ENCODE peak calls at places on chromosomes 13 and 19, in seven cellular contexts. X is endothelial cell, T is nephron progenitor cell, E is AG04450, V is transverse colon, O is tibial nerve, Z is A549. I is an unnamed sample.

GRCh38 chr13:20550799-20551198 is 16.2 kb upstream of the IFT88 start:
- DNase-seq in T (no peak), X (no peak), Z (no peak), V (no peak), E (no peak), O (no peak), I (no peak)

GRCh38 chr19:1467512-1468273 is 11.3 kb downstream of the C19orf25 start:
- DNase-seq in X (no peak), E (no peak), O (no peak), Z (no peak), T (peak; percentile 43), V (no peak), I (no peak)

GRCh38 chr19:39705578-39706188 is 1.4 kb downstream of the LGALS14 start:
- DNase-seq in X (no peak), T (no peak), Z (no peak), V (no peak), O (no peak), E (no peak), I (no peak)

GRCh38 chr13:47080616-47081015 is 183.8 kb upstream of the HTR2A start:
- DNase-seq in Z (no peak), V (no peak), T (no peak), E (no peak), O (no peak), X (no peak), I (no peak)

GRCh38 chr13:50386527-50387123 is 371.4 kb downstream of the KCNRG start:
- DNase-seq in Z (no peak), X (no peak), O (peak; percentile 19), E (peak; percentile 67), T (peak; percentile 30), V (no peak), I (peak; percentile 61)

GRCh38 chr13:110320645-110321044 is 13.6 kb downstream of the COL4A2 start:
- DNase-seq in E (no peak), O (no peak), V (no peak), T (no peak), X (no peak), Z (no peak), I (no peak)

GRCh38 chr13:94678845-94679244 is 33.5 kb downstream of the SOX21 start:
- DNase-seq in V (no peak), T (no peak), O (no peak), E (no peak), X (no peak), Z (no peak), I (no peak)

GRCh38 chr13:45799451-45799850 is 52.1 kb downstream of the SIAH3 start:
- DNase-seq in T (no peak), X (no peak), Z (no peak), V (no peak), O (no peak), E (no peak), I (no peak)

GRCh38 chr19:55605207-55605636 is 225 bp upstream of the ZNF865 start:
- DNase-seq in V (peak; percentile 98), Z (peak; percentile 93), X (peak; percentile 97), E (peak; percentile 94), O (peak; percentile 93), T (peak; percentile 99), I (peak; percentile 71)

GRCh38 chr13:48412881-48413351 is at the start of gene LPAR6:
- DNase-seq in O (peak; percentile 48), X (peak; percentile 14), Z (no peak), V (no peak), E (no peak), T (no peak), I (no peak)

GRCh38 chr13:23915308-23915707 is 18.0 kb upstream of the C1QTNF9B start:
- DNase-seq in X (no peak), O (no peak), V (no peak), Z (no peak), T (no peak), E (no peak), I (no peak)

GRCh38 chr13:110714798-110715394 is 1.4 kb downstream of the ING1 start:
- DNase-seq in V (peak; percentile 63), Z (no peak), X (peak; percentile 53), O (peak; percentile 48), E (no peak), T (peak; percentile 63), I (no peak)

GRCh38 chr19:16531380-16531669 is 10.9 kb downstream of the CHERP start:
- DNase-seq in E (no peak), T (no peak), O (no peak), X (no peak), V (no peak), Z (no peak), I (no peak)

GRCh38 chr19:55540619-55541018 is 3.7 kb upstream of the SBK2 start:
- DNase-seq in T (no peak), Z (no peak), E (no peak), V (no peak), X (no peak), O (no peak), I (no peak)

GRCh38 chr19:36196249-36196648 is 18.2 kb downstream of the ZNF565 start:
- DNase-seq in X (no peak), T (no peak), Z (no peak), O (no peak), E (no peak), V (no peak), I (no peak)

GRCh38 chr19:34316741-34317241 is 48.2 kb upstream of the GPI start:
- DNase-seq in T (no peak), E (no peak), V (peak; percentile 23), Z (peak; percentile 43), X (no peak), O (no peak), I (no peak)

GRCh38 chr13:42478531-42479156 is 95.3 kb upstream of the TNFSF11 start:
- DNase-seq in O (no peak), X (peak; percentile 7), T (no peak), Z (peak; percentile 2), E (no peak), V (no peak), I (no peak)

GRCh38 chr19:29176981-29177754 is 35.8 kb downstream of the UQCRFS1 start:
- DNase-seq in X (no peak), O (no peak), T (no peak), Z (no peak), E (no peak), V (no peak), I (no peak)

GRCh38 chr19:51903192-51903591 is 1.6 kb downstream of the ZNF649 start:
- DNase-seq in O (no peak), T (no peak), V (no peak), E (no peak), X (no peak), Z (no peak), I (no peak)

GRCh38 chr13:20106751-20107150 is 54.1 kb downstream of the GJA3 start:
- DNase-seq in T (no peak), E (no peak), V (no peak), Z (no peak), X (no peak), O (no peak), I (no peak)

GRCh38 chr19:42132030-42132628 is at the start of gene POU2F2:
- DNase-seq in V (peak; percentile 81), O (peak; percentile 19), X (no peak), T (no peak), Z (no peak), E (no peak), I (no peak)

GRCh38 chr19:13208131-13208963 is 58.1 kb downstream of the IER2 start:
- DNase-seq in Z (no peak), O (peak; percentile 73), E (peak; percentile 63), X (no peak), V (peak; percentile 44), T (peak; percentile 40), I (peak; percentile 25)

GRCh38 chr19:41595890-41596280 is 19.9 kb downstream of the CEACAM21 start:
- DNase-seq in O (no peak), T (no peak), E (no peak), X (no peak), Z (no peak), V (no peak), I (no peak)

GRCh38 chr13:96299235-96299634 is 209.3 kb downstream of the HS6ST3 start:
- DNase-seq in E (no peak), V (no peak), Z (no peak), O (no peak), X (no peak), T (no peak), I (no peak)
- TF ChIP-seq CTCF in E (no peak), V (no peak), Z (no peak), O (no peak), X (no peak), T (no peak), I (no peak)

GRCh38 chr19:6343462-6343861 is 10.1 kb upstream of the ACER1 start:
- DNase-seq in X (no peak), V (no peak), E (no peak), T (no peak), Z (no peak), O (no peak), I (no peak)

GRCh38 chr19:6334490-6335285 is 1.3 kb upstream of the ACER1 start:
- DNase-seq in E (no peak), O (no peak), Z (no peak), T (no peak), X (no peak), V (no peak), I (no peak)

DNA sequence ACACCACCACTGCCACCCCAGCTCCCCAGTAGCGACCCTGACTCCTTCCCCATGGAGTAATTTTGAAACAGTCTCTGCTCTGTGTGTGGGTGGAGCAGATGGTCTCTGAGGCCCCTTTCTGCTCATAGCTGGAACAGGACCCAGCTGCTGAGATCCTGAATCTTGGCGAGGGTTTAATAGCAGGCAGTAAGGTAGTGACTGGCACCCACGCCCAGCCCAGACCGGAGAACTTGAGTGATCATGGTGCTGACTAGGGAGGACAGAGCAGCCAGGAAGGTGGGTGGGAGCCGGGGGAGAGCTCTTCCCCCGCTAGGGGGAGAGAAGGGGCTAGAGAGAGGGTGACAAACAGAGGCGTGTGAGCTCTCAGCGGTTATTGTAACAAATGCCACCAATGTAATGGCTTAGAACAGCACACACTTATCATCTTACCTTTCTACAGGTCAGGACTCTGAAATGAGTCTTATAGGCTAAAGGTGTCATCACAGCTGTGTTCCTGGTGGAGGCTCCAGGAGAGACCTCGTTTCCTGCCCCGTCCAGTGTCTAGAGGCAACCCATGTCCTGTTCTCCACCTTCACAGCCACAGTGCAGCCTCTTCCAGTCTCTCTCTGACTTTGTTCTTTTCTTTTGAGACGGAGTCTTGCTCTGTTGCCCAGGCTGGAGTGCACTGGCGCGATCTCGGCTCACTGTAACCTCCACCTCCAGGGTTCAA is 7.2 kb upstream of the ACER1 start:
- DNase-seq in V (no peak), Z (no peak), O (no peak), T (no peak), E (no peak), X (no peak), I (no peak)
- TF ChIP-seq CTCF in V (no peak), Z (no peak), O (no peak), T (peak; percentile 12), E (peak; percentile 22), X (no peak), I (no peak)

GRCh38 chr19:18603255-18603957 is 3.2 kb downstream of the CRLF1 start:
- DNase-seq in Z (no peak), X (peak; percentile 36), T (peak; percentile 52), V (no peak), E (no peak), O (no peak), I (no peak)
- TF ChIP-seq CTCF in Z (peak; percentile 10), X (no peak), T (peak; percentile 34), V (no peak), E (peak; percentile 34), O (no peak), I (peak; percentile 38)

DNA sequence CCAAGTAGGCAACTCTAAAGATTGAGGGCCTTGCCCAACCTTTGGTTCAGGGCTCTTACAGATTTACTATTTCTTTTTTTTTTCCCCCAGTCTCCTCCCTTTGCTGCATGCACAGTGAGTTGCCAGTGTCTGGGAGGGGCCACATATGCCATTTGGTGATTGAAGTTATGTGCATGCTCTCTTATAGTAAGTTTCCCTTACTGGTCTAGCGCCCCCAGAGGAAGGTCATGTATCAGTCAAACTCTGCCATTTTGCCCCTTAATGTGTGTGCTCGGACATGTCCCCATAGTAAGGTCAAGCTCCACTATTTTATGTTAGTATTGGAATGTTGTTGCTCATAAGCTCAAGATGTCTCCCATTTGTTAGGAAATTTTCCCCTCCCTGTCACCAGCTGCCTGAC is 1138.0 kb upstream of the SLC10A2 start:
- DNase-seq in T (no peak), Z (no peak), E (no peak), O (no peak), V (no peak), X (no peak), I (no peak)
- TF ChIP-seq CTCF in T (no peak), Z (no peak), E (no peak), O (no peak), V (no peak), X (no peak), I (no peak)

I was measured in AG09309.